ENCODE peak calls at places on chromosomes 3 and 15, in four cellular contexts. C is stimulated activated CD8-positive, alpha-beta memory T cell treated with anti-CD3 and anti-CD28 coated beads, Interleukin-4, amount 100 ng/mL, for 4 hours; Z is RWPE1; A is prostate gland. Y is an unnamed sample.

GRCh38 chr3:13022348-13023250 is 50.6 kb downstream of the IQSEC1 start:
- DNase-seq in A (no peak), Z (no peak), C (no peak), Y (no peak)

GRCh38 chr15:83613716-83614115 is 40.2 kb upstream of the ADAMTSL3 start:
- DNase-seq in Z (no peak), C (no peak), A (no peak), Y (no peak)

GRCh38 chr15:52208306-52208946 is 17.2 kb upstream of the GNB5 start:
- DNase-seq in Z (peak), A (peak), C (peak), Y (peak)

GRCh38 chr3:177145402-177145801 is 51.9 kb downstream of the TBL1XR1 start:
- DNase-seq in Z (no peak), A (no peak), C (no peak), Y (no peak)

GRCh38 chr15:52682776-52683175 is 3.6 kb upstream of the ATOSA start:
- DNase-seq in Z (no peak), C (no peak), A (no peak), Y (no peak)

GRCh38 chr15:31313223-31313622 is 13.4 kb upstream of the KLF13 start:
- DNase-seq in Z (no peak), C (no peak), A (no peak), Y (no peak)

GRCh38 chr15:67189326-67190051 is 65.0 kb downstream of the AAGAB start:
- DNase-seq in A (no peak), C (no peak), Z (no peak), Y (no peak)

GRCh38 chr3:123471106-123471505 is 22.2 kb upstream of the ADCY5 start:
- DNase-seq in C (no peak), Z (no peak), A (no peak), Y (no peak)

GRCh38 chr3:70072180-70072579 is 72.6 kb downstream of the SAMMSON start:
- DNase-seq in Z (no peak), C (no peak), A (peak), Y (no peak)

Y was measured in bronchial epithelial cell.